ENCODE peak calls at places on chromosomes 6 and 20, in six cellular contexts. A, E, L, W, Z and S are unnamed samples. For H3K9me3, the result is how much of the 10 kb centered on the place peaks cover.

GRCh38 chr6:116246089-116246488 is 7.8 kb downstream of the TSPYL4 start:
- DNase-seq in A (no peak), E (no peak), L (no peak), W (no peak), Z (no peak), S (no peak)

GRCh38 chr20:11235058-11235457 is 561.3 kb upstream of the JAG1 start:
- DNase-seq in A (no peak), E (no peak), L (no peak), W (no peak), Z (no peak), S (no peak)

GRCh38 chr6:147615659-147616456 is 107.4 kb downstream of the SAMD5 start:
- DNase-seq in A (no peak), E (no peak), L (no peak), W (no peak), Z (no peak), S (no peak)

GRCh38 chr6:119614138-119614537 is 264.6 kb upstream of the MAN1A1 start:
- DNase-seq in A (no peak), E (no peak), L (no peak), W (no peak), Z (no peak), S (no peak)

GRCh38 chr20:14561733-14562132 is 224.3 kb upstream of the FLRT3 start:
- DNase-seq in A (no peak), E (no peak), L (no peak), W (no peak), Z (no peak), S (no peak)

GRCh38 chr20:63968928-63969760 is 586 bp downstream of the ZNF512B start:
- DNase-seq in A (no peak), E (no peak), L (no peak), W (peak), Z (peak), S (peak)

GRCh38 chr6:168121308-168121665 is 42.3 kb upstream of the FRMD1 start:
- DNase-seq in A (no peak), E (no peak), L (no peak), W (no peak), Z (no peak), S (peak)

GRCh38 chr6:148934534-148934933 is 187.7 kb downstream of the UST start:
- DNase-seq in A (peak), E (no peak), L (no peak), W (no peak), Z (peak), S (peak)

GRCh38 chr6:22250486-22250885 is 46.4 kb downstream of the PRL start:
- DNase-seq in A (no peak), E (no peak), L (peak), W (no peak), Z (no peak), S (no peak)

GRCh38 chr6:11381801-11382513 is 149.5 kb upstream of the NEDD9 start:
- DNase-seq in A (peak), E (peak), L (no peak), W (peak), Z (no peak), S (no peak)

GRCh38 chr6:113847435-113847834 is 9.7 kb upstream of the MARCKS start:
- DNase-seq in A (no peak), E (no peak), L (no peak), W (no peak), Z (no peak), S (no peak)

GRCh38 chr6:30651143-30651542 is 4.2 kb downstream of the C6orf136 start:
- DNase-seq in A (no peak), E (no peak), L (no peak), W (no peak), Z (no peak), S (no peak)

GRCh38 chr6:40555092-40555491 is 32.1 kb downstream of the LRFN2 start:
- DNase-seq in A (no peak), E (no peak), L (no peak), W (no peak), Z (no peak), S (no peak)

GRCh38 chr20:13449868-13450441 is 188.8 kb downstream of the TASP1 start:
- DNase-seq in A (no peak), E (no peak), L (no peak), W (no peak), Z (no peak), S (no peak)

GRCh38 chr20:17916365-17916996 is 52.1 kb downstream of the SNX5 start:
- DNase-seq in A (no peak), E (no peak), L (no peak), W (no peak), Z (no peak), S (no peak)

GRCh38 chr6:14458669-14459266 is 341.2 kb downstream of the CD83 start:
- DNase-seq in A (no peak), E (no peak), L (peak), W (no peak), Z (no peak), S (no peak)

GRCh38 chr6:130001229-130001554 is 17.2 kb upstream of the L3MBTL3 start:
- DNase-seq in A (no peak), E (no peak), L (peak), W (no peak), Z (no peak), S (no peak)

GRCh38 chr6:159110748-159111147 is 58.5 kb upstream of the FNDC1 start:
- DNase-seq in A (no peak), E (peak), L (no peak), W (no peak), Z (no peak), S (no peak)

GRCh38 chr6:145199961-145200360 is 535.4 kb downstream of the EPM2A start:
- DNase-seq in A (no peak), E (no peak), L (peak), W (no peak), Z (no peak), S (no peak)

GRCh38 chr6:106591111-106591825 is 38.0 kb downstream of the RTN4IP1 start:
- DNase-seq in A (no peak), E (no peak), L (no peak), W (no peak), Z (no peak), S (peak)

GRCh38 chr20:25238319-25239037 is 9.4 kb upstream of the PYGB start:
- DNase-seq in A (no peak), E (no peak), L (no peak), W (no peak), Z (no peak), S (no peak)

GRCh38 chr20:35353646-35354045 is 58.1 kb downstream of the UQCC1 start:
- DNase-seq in A (no peak), E (no peak), L (no peak), W (no peak), Z (no peak), S (no peak)

GRCh38 chr6:13273931-13274706 is 54.2 kb downstream of the TBC1D7 start:
- DNase-seq in A (peak), E (no peak), L (no peak), W (peak), Z (peak), S (no peak)

GRCh38 chr20:56205350-56205749 is 43.2 kb upstream of the MC3R start:
- DNase-seq in A (no peak), E (no peak), L (no peak), W (no peak), Z (no peak), S (no peak)
- H3K9me3 ChIP-seq in A (under half), E (under half), L (under half), W (under half), Z (under half), S (under half)

GRCh38 chr6:144150673-144151009 is 324 bp downstream of the STX11 start:
- DNase-seq in A (peak), E (peak), L (peak), W (peak), Z (no peak), S (peak)
- H3K9me3 ChIP-seq in A (under half), E (under half), L (under half), W (under half), Z (under half), S (under half)

GRCh38 chr6:3915076-3915791 is 66.1 kb downstream of the FAM50B start:
- DNase-seq in A (no peak), E (peak), L (no peak), W (peak), Z (no peak), S (no peak)

GRCh38 chr6:3913958-3914337 is 64.8 kb downstream of the FAM50B start:
- DNase-seq in A (no peak), E (no peak), L (no peak), W (no peak), Z (no peak), S (no peak)

GRCh38 chr6:3912366-3913076 is 63.3 kb downstream of the FAM50B start:
- DNase-seq in A (no peak), E (no peak), L (no peak), W (no peak), Z (no peak), S (no peak)

GRCh38 chr6:3911614-3912336 is 62.6 kb downstream of the FAM50B start:
- DNase-seq in A (no peak), E (no peak), L (peak), W (no peak), Z (peak), S (peak)

GRCh38 chr6:3913077-3913957 is 64.1 kb downstream of the FAM50B start:
- DNase-seq in A (no peak), E (no peak), L (peak), W (no peak), Z (peak), S (no peak)
- H3K9me3 ChIP-seq in A (under half), E (under half), L (under half), W (under half), Z (under half), S (under half)

GRCh38 chr6:170179925-170180324 is 111.0 kb downstream of the DLL1 start:
- DNase-seq in A (no peak), E (no peak), L (no peak), W (no peak), Z (no peak), S (no peak)
- H3K9me3 ChIP-seq in A (under half), E (under half), L (under half), W (under half), Z (under half), S (under half)

GRCh38 chr6:36201612-36202011 is 5.1 kb downstream of the BRPF3 start:
- DNase-seq in A (no peak), E (peak), L (no peak), W (no peak), Z (no peak), S (no peak)

GRCh38 chr6:36200998-36201596 is 4.6 kb downstream of the BRPF3 start:
- DNase-seq in A (no peak), E (no peak), L (no peak), W (no peak), Z (no peak), S (no peak)

GRCh38 chr6:36200154-36200891 is 3.8 kb downstream of the BRPF3 start:
- DNase-seq in A (no peak), E (no peak), L (no peak), W (no peak), Z (no peak), S (no peak)

GRCh38 chr6:36204068-36204753 is 7.7 kb downstream of the BRPF3 start:
- DNase-seq in A (no peak), E (peak), L (no peak), W (peak), Z (no peak), S (no peak)

GRCh38 chr6:36202101-36202500 is 5.6 kb downstream of the BRPF3 start:
- DNase-seq in A (no peak), E (no peak), L (no peak), W (no peak), Z (no peak), S (no peak)
- H3K9me3 ChIP-seq in A (under half), E (under half), L (under half), W (under half), Z (under half), S (under half)

DNA sequence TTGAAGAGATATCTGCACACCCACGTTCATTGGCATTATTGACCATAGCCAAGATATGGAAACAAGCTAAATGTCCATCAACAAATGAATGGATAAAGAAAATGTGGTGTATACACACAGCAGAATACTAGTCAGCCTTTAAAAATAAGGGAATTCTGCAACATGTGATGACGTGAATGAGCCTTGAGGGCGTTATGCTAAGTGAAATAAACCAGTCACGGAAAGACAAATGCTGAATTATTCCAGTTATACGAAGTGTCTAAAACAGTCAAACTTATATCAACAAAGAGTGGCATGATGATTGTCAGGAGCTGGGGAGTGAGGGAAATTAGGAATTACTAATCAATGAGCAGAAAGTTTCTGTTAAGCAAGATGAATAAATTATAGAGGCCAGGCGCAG is 8.4 kb upstream of the DEFB121 start:
- DNase-seq in A (no peak), E (no peak), L (no peak), W (no peak), Z (no peak), S (no peak)
- H3K9me3 ChIP-seq in A (under half), E (under half), L (under half), W (under half), Z (under half), S (under half)

GRCh38 chr6:102549221-102549874 is 1155.8 kb downstream of the GRIK2 start:
- DNase-seq in A (no peak), E (no peak), L (no peak), W (no peak), Z (no peak), S (no peak)

DNA sequence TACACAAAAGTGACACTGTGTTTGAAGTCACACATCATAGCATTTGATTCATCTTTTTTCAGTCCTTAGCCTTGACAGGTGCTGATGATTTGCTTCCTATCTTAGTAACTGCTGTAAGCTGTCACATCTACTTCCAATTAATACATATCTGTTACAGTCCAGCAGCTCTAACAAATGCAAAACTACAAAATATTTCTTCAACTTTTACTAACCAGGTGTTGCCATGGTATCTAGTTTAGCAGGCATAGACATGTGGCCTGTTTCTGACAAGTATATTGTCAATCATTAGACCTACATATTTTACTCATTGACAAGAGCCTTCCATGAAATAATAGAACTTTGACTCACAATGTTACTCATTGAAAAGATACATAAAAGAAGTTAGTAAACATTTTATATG is 1159.7 kb downstream of the GRIK2 start:
- DNase-seq in A (no peak), E (no peak), L (no peak), W (no peak), Z (no peak), S (no peak)
- H3K9me3 ChIP-seq in A (under half), E (under half), L (under half), W (under half), Z (under half), S (under half)